ENCODE peak calls at places on chromosomes 4 and X, in seven cellular contexts. P is HFF-Myc, U is pancreas, C is nephron progenitor cell, K is left colon, T is lower lobe of right lung, E is GM19239. R is an unnamed sample.

GRCh38 chrX:112147206-112147605 is 64.6 kb upstream of the TRPC5 start:
- DNase-seq in E (no peak), C (peak), K (no peak), P (no peak), T (no peak), U (no peak), R (no peak)

GRCh38 chr4:188578657-188579056 is 439.4 kb downstream of the TRIML1 start:
- DNase-seq in E (no peak), T (no peak), C (no peak), K (no peak), U (no peak), P (no peak), R (no peak)

GRCh38 chrX:129718701-129719100 is 20.1 kb upstream of the XPNPEP2 start:
- DNase-seq in U (no peak), K (no peak), C (no peak), P (no peak), E (no peak), T (no peak), R (no peak)

GRCh38 chrX:1421433-1422134 is 29.7 kb upstream of the SLC25A6 start:
- DNase-seq in P (no peak), C (no peak), U (no peak), E (no peak), K (no peak), T (peak), R (no peak)

GRCh38 chrX:123803331-123803983 is 56.4 kb upstream of the XIAP start:
- DNase-seq in E (peak), U (no peak), K (no peak), T (no peak), P (peak), C (no peak), R (peak)

GRCh38 chr4:127783026-127783769 is 1.1 kb downstream of the HSPA4L start:
- DNase-seq in E (no peak), C (peak), P (peak), T (peak), K (peak), U (peak), R (peak)

GRCh38 chrX:19568422-19568821 is 53.1 kb upstream of the MAP3K15 start:
- DNase-seq in U (no peak), T (no peak), C (no peak), E (no peak), P (no peak), K (no peak), R (no peak)

GRCh38 chrX:104972737-104973136 is 247.8 kb downstream of the TEX13A start:
- DNase-seq in C (no peak), P (no peak), E (no peak), U (no peak), K (no peak), T (no peak), R (peak)

GRCh38 chr4:76956961-76957738 is 7.6 kb downstream of the SEPTIN11 start:
- DNase-seq in C (no peak), K (no peak), U (no peak), E (no peak), P (no peak), T (no peak), R (no peak)

GRCh38 chr4:123488916-123489315 is 92.3 kb downstream of the SPRY1 start:
- DNase-seq in C (no peak), T (no peak), U (no peak), E (no peak), P (no peak), K (no peak), R (peak)

GRCh38 chr4:74547042-74547441 is 102.1 kb downstream of the AREG start:
- DNase-seq in T (no peak), U (no peak), P (no peak), C (no peak), E (no peak), K (no peak), R (no peak)

GRCh38 chrX:86002076-86002896 is 45.1 kb downstream of the CHM start:
- DNase-seq in P (no peak), C (peak), U (peak), T (peak), E (no peak), K (peak), R (no peak)

GRCh38 chrX:78131117-78131516 is 8.3 kb downstream of the TAF9B start:
- DNase-seq in C (no peak), T (no peak), E (no peak), P (no peak), K (no peak), U (no peak), R (no peak)

GRCh38 chr4:67871867-67872266 is 11.9 kb downstream of the TMPRSS11D start:
- DNase-seq in E (no peak), P (peak), T (no peak), K (no peak), U (no peak), C (no peak), R (peak)

GRCh38 chrX:129980540-129981206 is 1.8 kb upstream of the BCORL1 start:
- DNase-seq in P (no peak), T (peak), C (peak), E (no peak), K (peak), U (peak), R (no peak)

GRCh38 chrX:134246282-134246681 is 9.3 kb downstream of the CCDC160 start:
- DNase-seq in T (no peak), E (no peak), U (no peak), P (no peak), C (no peak), K (no peak), R (no peak)

GRCh38 chr4:130185123-130185522 is 1089.2 kb downstream of the C4orf33 start:
- DNase-seq in U (no peak), T (no peak), P (no peak), K (no peak), E (no peak), C (no peak), R (no peak)

GRCh38 chr4:154014401-154015105 is 225.7 kb upstream of the SFRP2 start:
- DNase-seq in T (no peak), P (no peak), E (no peak), C (no peak), U (no peak), K (no peak), R (no peak)

GRCh38 chr4:94909645-94910044 is 151.9 kb downstream of the BMPR1B start:
- DNase-seq in C (no peak), T (no peak), P (no peak), K (no peak), E (no peak), U (no peak), R (no peak)

GRCh38 chrX:133461226-133461625 is 45.9 kb upstream of the GPC4 start:
- DNase-seq in C (no peak), U (no peak), P (no peak), T (no peak), E (no peak), K (no peak), R (no peak)

GRCh38 chr4:97517948-97518347 is 625.3 kb downstream of the STPG2 start:
- DNase-seq in U (no peak), E (no peak), K (no peak), T (no peak), P (no peak), C (no peak), R (no peak)

GRCh38 chr4:23930750-23931488 is 41.1 kb upstream of the PPARGC1A start:
- DNase-seq in P (no peak), C (peak), U (peak), K (peak), E (no peak), T (peak), R (no peak)

GRCh38 chr4:189033801-189034347 is 894.6 kb downstream of the TRIML1 start:
- DNase-seq in P (no peak), U (no peak), E (no peak), C (no peak), K (no peak), T (no peak), R (no peak)

GRCh38 chr4:189613202-189613601 is 327.5 kb upstream of the FRG1 start:
- DNase-seq in E (no peak), K (no peak), U (no peak), P (no peak), C (no peak), T (no peak), R (no peak)

GRCh38 chrX:68018248-68019203 is 414.8 kb downstream of the OPHN1 start:
- DNase-seq in U (no peak), P (no peak), T (no peak), E (no peak), C (peak), K (no peak), R (no peak)

GRCh38 chrX:8314881-8315280 is 143.8 kb upstream of the VCX2 start:
- DNase-seq in C (no peak), K (no peak), E (no peak), P (no peak), T (no peak), U (no peak), R (no peak)

GRCh38 chrX:2188316-2188715 is 312.5 kb downstream of the DHRSX start:
- DNase-seq in T (no peak), E (no peak), P (no peak), U (no peak), C (peak), K (no peak), R (no peak)

GRCh38 chrX:39605183-39605582 is 492.6 kb downstream of the BCOR start:
- DNase-seq in K (no peak), U (no peak), P (no peak), E (no peak), T (no peak), C (no peak), R (no peak)

GRCh38 chrX:38220024-38220935 is at the start of gene SRPX:
- DNase-seq in E (no peak), K (peak), C (peak), P (peak), U (peak), T (peak), R (no peak)

GRCh38 chr4:140611854-140612253 is 43.1 kb upstream of the UCP1 start:
- DNase-seq in U (no peak), T (no peak), K (no peak), C (no peak), P (no peak), E (no peak), R (peak)

GRCh38 chr4:73053076-73053475 is 16.4 kb downstream of the COX18 start:
- DNase-seq in K (no peak), C (no peak), T (no peak), E (no peak), U (no peak), P (no peak), R (no peak)

GRCh38 chr4:41213563-41214157 is 682 bp downstream of the APBB2 start:
- DNase-seq in U (peak), E (no peak), K (no peak), P (no peak), C (peak), T (no peak), R (no peak)

GRCh38 chrX:46770006-46770816 is 11.3 kb upstream of the SLC9A7 start:
- DNase-seq in T (no peak), E (no peak), K (no peak), U (no peak), P (no peak), C (no peak), R (no peak)

GRCh38 chr4:71882113-71882512 is 98.2 kb upstream of the GC start:
- DNase-seq in C (no peak), E (no peak), U (no peak), K (no peak), P (no peak), T (no peak), R (no peak)

GRCh38 chrX:136162827-136163427 is 15.6 kb downstream of the FHL1 start:
- DNase-seq in T (peak), C (peak), E (no peak), U (no peak), P (no peak), K (peak), R (peak)

GRCh38 chrX:134847133-134847532 is 143.7 kb upstream of the SMIM10 start:
- DNase-seq in E (no peak), U (no peak), T (no peak), P (no peak), C (no peak), K (no peak), R (no peak)

GRCh38 chr4:4302416-4302815 is 12.4 kb downstream of the ZBTB49 start:
- DNase-seq in E (no peak), P (no peak), C (no peak), T (no peak), U (no peak), K (no peak), R (peak)

GRCh38 chrX:47366051-47366722 is 4.2 kb upstream of the ZNF157 start:
- DNase-seq in U (peak), P (peak), T (peak), E (peak), K (peak), C (peak), R (peak)

GRCh38 chr4:136458326-136458725 is 1074.0 kb downstream of the PCDH18 start:
- DNase-seq in K (no peak), T (no peak), P (no peak), C (no peak), U (peak), E (no peak), R (no peak)